ENCODE peak calls at places on chromosome 18, in five cellular contexts. F is K562, M is HepG2, Q is GM12878, B is H1. V is an unnamed sample.

GRCh38 chr18:77095356-77096030 is 37.1 kb downstream of the MBP start:
- DNase-seq in F (no peak), M (no peak), Q (no peak), B (no peak), V (no peak)

GRCh38 chr18:31679133-31679731 is 5.1 kb downstream of the B4GALT6 start:
- DNase-seq in F (no peak), M (no peak), Q (no peak), B (no peak), V (peak)

GRCh38 chr18:32280188-32280783 is 90.4 kb downstream of the MEP1B start:
- DNase-seq in F (no peak), M (no peak), Q (no peak), B (no peak), V (no peak)

GRCh38 chr18:5890606-5891360 is 4.5 kb downstream of the TMEM200C start:
- DNase-seq in F (no peak), M (peak), Q (no peak), B (no peak), V (no peak)

GRCh38 chr18:61972389-61973264 is 79.8 kb upstream of the RNF152 start:
- DNase-seq in F (no peak), M (no peak), Q (no peak), B (no peak), V (no peak)

GRCh38 chr18:58723810-58724602 is 52.7 kb downstream of the MALT1 start:
- DNase-seq in F (no peak), M (no peak), Q (no peak), B (no peak), V (no peak)

GRCh38 chr18:47528343-47528742 is 276.9 kb upstream of the SKOR2 start:
- DNase-seq in F (no peak), M (no peak), Q (no peak), B (no peak), V (no peak)

GRCh38 chr18:68965817-68966216 is 167.9 kb downstream of the CCDC102B start:
- DNase-seq in F (no peak), M (no peak), Q (no peak), B (no peak), V (no peak)

GRCh38 chr18:9055626-9056025 is 46.9 kb upstream of the NDUFV2 start:
- DNase-seq in F (no peak), M (no peak), Q (no peak), B (no peak), V (no peak)

GRCh38 chr18:74447404-74448152 is 9.5 kb downstream of the DIPK1C start:
- DNase-seq in F (no peak), M (no peak), Q (no peak), B (no peak), V (no peak)

GRCh38 chr18:74445585-74445984 is 11.5 kb downstream of the DIPK1C start:
- DNase-seq in F (no peak), M (no peak), Q (no peak), B (no peak), V (no peak)

GRCh38 chr18:74444104-74444503 is 13.0 kb downstream of the DIPK1C start:
- DNase-seq in F (no peak), M (no peak), Q (no peak), B (no peak), V (no peak)

GRCh38 chr18:74446178-74446577 is 10.9 kb downstream of the DIPK1C start:
- DNase-seq in F (no peak), M (no peak), Q (no peak), B (no peak), V (no peak)

GRCh38 chr18:74446631-74447403 is 10.3 kb downstream of the DIPK1C start:
- DNase-seq in F (no peak), M (no peak), Q (no peak), B (no peak), V (no peak)
- TF ChIP-seq SIN3A in F (no peak), M (no peak), Q (no peak), B (no peak), V (no peak)

GRCh38 chr18:59874166-59874565 is 25.6 kb upstream of the PMAIP1 start:
- DNase-seq in F (no peak), M (peak), Q (no peak), B (no peak), V (peak)
- TF ChIP-seq SRF in F (no peak), M (no peak), Q (peak), B (no peak), V (peak)

DNA sequence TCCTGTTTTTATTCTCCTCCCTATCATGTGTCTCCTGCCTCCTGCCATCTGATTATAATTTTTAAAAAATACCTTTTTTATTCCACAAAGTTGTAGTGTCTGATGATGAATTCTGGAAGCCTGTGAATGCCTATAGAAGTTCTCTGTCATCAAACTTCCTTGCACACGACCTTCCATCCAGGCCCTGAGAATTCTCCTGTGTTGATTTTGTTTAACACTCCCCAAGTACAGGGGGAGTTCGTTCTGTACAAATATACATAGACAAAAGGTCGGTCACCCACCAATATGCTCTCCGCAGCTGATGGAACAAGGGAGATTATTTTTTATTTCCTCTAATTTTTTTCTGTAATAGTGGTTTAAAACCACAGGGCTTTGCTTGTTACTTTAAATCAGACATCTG is 232.5 kb downstream of the PIEZO2 start:
- DNase-seq in F (no peak), M (peak), Q (no peak), B (no peak), V (no peak)
- TF ChIP-seq SIN3A in F (no peak), M (no peak), Q (no peak), B (no peak), V (no peak)

GRCh38 chr18:22667616-22668422 is 250.1 kb upstream of the CTAGE1 start:
- DNase-seq in F (peak), M (no peak), Q (peak), B (no peak), V (peak)
- TF ChIP-seq SRF in F (no peak), M (no peak), Q (no peak), B (no peak), V (peak)

GRCh38 chr18:73462092-73462491 is 594.3 kb upstream of the NETO1 start:
- DNase-seq in F (no peak), M (no peak), Q (no peak), B (no peak), V (no peak)
- TF ChIP-seq SIN3A in F (no peak), M (no peak), Q (no peak), B (no peak), V (no peak)